ENCODE peak calls at places on chromosome 20, in ten cellular contexts. V is T-helper 2 cell; B is HEK293T; W is posterior cingulate gyrus; G is activated T-cell treated with anti-CD3 and anti-CD28 coated beads, Interleukin-2, amount 50 U/mL, for 72 hours; Y is amniotic stem cell; L is M059J; N is upper lobe of right lung; E is GM03348; M is fibroblast of pulmonary artery. C is an unnamed sample.

GRCh38 chr20:4875578-4876067 is 125.7 kb downstream of the SLC23A2 start:
- DNase-seq in Y (no peak), G (no peak), L (no peak), E (no peak), N (no peak), M (no peak), V (no peak), B (no peak), W (no peak), C (no peak)

GRCh38 chr20:58829531-58829941 is 21.2 kb downstream of the GNAS-AS1 start:
- DNase-seq in M (peak), L (peak), B (no peak), G (no peak), Y (no peak), E (no peak), W (peak), V (no peak), N (no peak), C (no peak)

GRCh38 chr20:3156811-3157619 is 2.6 kb downstream of the FASTKD5 start:
- DNase-seq in E (no peak), W (no peak), B (no peak), N (no peak), G (no peak), Y (no peak), V (peak), L (no peak), M (no peak), C (no peak)

GRCh38 chr20:11338506-11339306 is 579.0 kb upstream of the BTBD3 start:
- DNase-seq in W (no peak), M (peak), G (no peak), E (no peak), B (no peak), Y (no peak), N (no peak), L (no peak), V (no peak), C (no peak)

GRCh38 chr20:13458860-13459451 is 179.8 kb downstream of the TASP1 start:
- DNase-seq in V (peak), N (no peak), B (peak), W (no peak), G (peak), E (peak), M (peak), L (peak), Y (no peak), C (no peak)

GRCh38 chr20:34637245-34638185 is 39.4 kb downstream of the PIGU start:
- DNase-seq in L (peak), B (no peak), N (no peak), M (peak), E (peak), W (peak), G (no peak), Y (no peak), V (no peak), C (peak)

GRCh38 chr20:4476903-4477302 is 244.8 kb upstream of the PRND start:
- DNase-seq in M (no peak), N (no peak), Y (no peak), E (no peak), G (no peak), B (no peak), V (no peak), W (no peak), L (peak), C (no peak)

GRCh38 chr20:19813839-19814238 is 55.8 kb downstream of the RIN2 start:
- DNase-seq in B (no peak), G (no peak), M (peak), Y (no peak), E (peak), L (peak), W (no peak), V (no peak), N (no peak), C (no peak)

GRCh38 chr20:1888796-1889463 is 6.3 kb upstream of the SIRPA start:
- DNase-seq in E (peak), W (no peak), N (no peak), B (no peak), M (peak), Y (no peak), L (peak), V (no peak), G (no peak), C (no peak)

GRCh38 chr20:38764563-38765355 is 16.5 kb downstream of the ACTR5 start:
- DNase-seq in G (peak), N (no peak), L (peak), E (peak), M (peak), V (peak), B (no peak), Y (peak), W (peak), C (no peak)

GRCh38 chr20:32569380-32570305 is 15.5 kb downstream of the NOL4L start:
- DNase-seq in V (no peak), G (no peak), L (peak), W (no peak), B (no peak), M (no peak), N (no peak), Y (no peak), E (no peak), C (no peak)

GRCh38 chr20:50186151-50186885 is 4.3 kb upstream of the CEBPB start:
- DNase-seq in W (peak), B (peak), N (peak), M (peak), L (peak), Y (peak), V (peak), G (peak), E (peak), C (peak)

GRCh38 chr20:8812818-8813217 is 256.1 kb upstream of the PLCB4 start:
- DNase-seq in M (no peak), B (no peak), G (no peak), N (no peak), W (no peak), E (no peak), L (no peak), Y (no peak), V (no peak), C (no peak)

GRCh38 chr20:32560989-32561830 is 23.9 kb downstream of the NOL4L start:
- DNase-seq in G (no peak), E (peak), V (no peak), L (no peak), N (no peak), Y (no peak), B (no peak), M (no peak), W (no peak), C (no peak)

GRCh38 chr20:31577194-31577593 is 27.9 kb upstream of the ID1 start:
- DNase-seq in B (no peak), L (no peak), M (no peak), Y (no peak), N (no peak), E (no peak), W (no peak), V (no peak), G (no peak), C (no peak)

GRCh38 chr20:44057698-44058675 is 129.0 kb downstream of the JPH2 start:
- DNase-seq in L (no peak), M (peak), W (no peak), V (no peak), N (no peak), E (no peak), Y (no peak), B (no peak), G (no peak), C (no peak)

GRCh38 chr20:43778375-43778774 is 51.6 kb upstream of the GTSF1L start:
- DNase-seq in N (peak), V (peak), M (peak), E (no peak), L (no peak), Y (no peak), W (no peak), G (no peak), B (no peak), C (no peak)

GRCh38 chr20:61628901-61629300 is 376.8 kb downstream of the CDH4 start:
- DNase-seq in V (no peak), L (no peak), B (no peak), Y (no peak), G (no peak), M (no peak), W (peak), N (no peak), E (no peak), C (peak)

GRCh38 chr20:34922654-34923381 is 32.8 kb downstream of the GSS start:
- DNase-seq in L (peak), N (no peak), B (no peak), G (no peak), M (peak), Y (peak), V (no peak), E (peak), W (no peak), C (no peak)

GRCh38 chr20:37315293-37316110 is 26.0 kb downstream of the MANBAL start:
- DNase-seq in L (no peak), M (peak), E (peak), V (no peak), N (no peak), G (no peak), W (no peak), Y (no peak), B (no peak), C (no peak)

GRCh38 chr20:62396367-62397239 is 9.7 kb downstream of the RPS21 start:
- DNase-seq in B (no peak), N (no peak), Y (no peak), L (no peak), W (no peak), G (no peak), E (no peak), M (no peak), V (no peak), C (no peak)

GRCh38 chr20:4325548-4326187 is 310.3 kb upstream of the RNF24 start:
- DNase-seq in L (no peak), W (no peak), V (no peak), Y (no peak), E (no peak), N (no peak), M (no peak), B (no peak), G (no peak), C (no peak)

GRCh38 chr20:32792316-32792715 is 27.4 kb upstream of the MAPRE1 start:
- DNase-seq in G (peak), Y (no peak), L (no peak), B (no peak), V (peak), N (no peak), M (peak), E (no peak), W (no peak), C (no peak)

GRCh38 chr20:54086444-54087134 is 16.2 kb upstream of the BCAS1 start:
- DNase-seq in L (peak), Y (no peak), V (no peak), W (no peak), M (peak), B (no peak), G (no peak), E (peak), N (no peak), C (no peak)

GRCh38 chr20:10947726-10948125 is 273.9 kb upstream of the JAG1 start:
- DNase-seq in B (no peak), G (no peak), M (no peak), E (no peak), W (no peak), N (no peak), Y (no peak), L (no peak), V (no peak), C (no peak)

GRCh38 chr20:6604179-6604578 is 163.3 kb upstream of the BMP2 start:
- DNase-seq in L (no peak), W (no peak), E (no peak), M (no peak), B (no peak), N (no peak), V (no peak), Y (no peak), G (no peak), C (no peak)

GRCh38 chr20:52425253-52425652 is 233.7 kb upstream of the ZFP64 start:
- DNase-seq in V (no peak), M (no peak), B (peak), G (no peak), Y (no peak), W (no peak), L (peak), E (peak), N (no peak), C (no peak)

GRCh38 chr20:44217342-44218092 is 6.9 kb upstream of the OSER1 start:
- DNase-seq in M (peak), V (peak), Y (no peak), G (peak), B (peak), L (peak), W (peak), E (peak), N (peak), C (no peak)

GRCh38 chr20:3935295-3935955 is 46.2 kb downstream of the PANK2 start:
- DNase-seq in V (no peak), E (peak), L (no peak), B (no peak), Y (no peak), M (peak), G (no peak), W (peak), N (no peak), C (no peak)

GRCh38 chr20:34110025-34111013 is 1.7 kb downstream of the EIF2S2 start:
- DNase-seq in L (no peak), V (peak), E (no peak), G (no peak), Y (no peak), M (peak), B (no peak), W (no peak), N (no peak), C (no peak)

GRCh38 chr20:11274137-11274536 is 600.3 kb upstream of the JAG1 start:
- DNase-seq in W (peak), M (peak), N (no peak), V (peak), E (peak), L (peak), G (no peak), B (peak), Y (peak), C (no peak)

GRCh38 chr20:25053207-25054132 is 4.5 kb downstream of the ACSS1 start:
- DNase-seq in N (peak), W (no peak), Y (no peak), E (peak), V (no peak), M (peak), B (no peak), L (no peak), G (no peak), C (no peak)

GRCh38 chr20:47440857-47441773 is 60.6 kb upstream of the NCOA3 start:
- DNase-seq in G (no peak), W (no peak), B (no peak), Y (no peak), M (peak), E (peak), N (no peak), L (peak), V (no peak), C (no peak)

GRCh38 chr20:61666471-61666832 is 399.2 kb downstream of the TAF4 start:
- DNase-seq in V (no peak), W (no peak), L (no peak), E (no peak), N (no peak), B (no peak), Y (no peak), G (no peak), M (no peak), C (no peak)

GRCh38 chr20:36092424-36093024 is 62.0 kb upstream of the EPB41L1 start:
- DNase-seq in L (no peak), N (peak), V (peak), Y (no peak), M (no peak), E (peak), G (peak), B (peak), W (peak), C (no peak)

GRCh38 chr20:51140671-51141070 is 117.8 kb upstream of the KCNG1 start:
- DNase-seq in B (no peak), M (no peak), E (no peak), V (no peak), W (no peak), G (no peak), N (no peak), Y (no peak), L (no peak), C (no peak)

C was measured in hypothalamus.